ENCODE peak calls at places on chromosomes 12 and 14, in eight cellular contexts. One of them, this sample, is unnamed.

GRCh38 chr12:132641811-132642650 is 23.5 kb downstream of the P2RX2 start:
- DNase-seq in choroid plexus epithelial cell: no peak
- DNase-seq in lower lobe of right lung: no peak
- DNase-seq in adipocyte: no peak
- DNase-seq in Karpas-422: no peak
- DNase-seq in WERI-Rb-1: no peak
- DNase-seq in ovary: no peak
- DNase-seq in adrenal gland: no peak
- DNase-seq in this sample: no peak

GRCh38 chr12:124915249-124916236 is 1.1 kb upstream of the UBC start:
- DNase-seq in adipocyte: peak
- DNase-seq in ovary: peak
- DNase-seq in adrenal gland: no peak
- DNase-seq in WERI-Rb-1: no peak
- DNase-seq in choroid plexus epithelial cell: peak
- DNase-seq in lower lobe of right lung: peak
- DNase-seq in Karpas-422: peak
- DNase-seq in this sample: peak

GRCh38 chr12:18084080-18084479 is 5.9 kb downstream of the RERGL start:
- DNase-seq in WERI-Rb-1: no peak
- DNase-seq in adipocyte: no peak
- DNase-seq in Karpas-422: no peak
- DNase-seq in lower lobe of right lung: no peak
- DNase-seq in choroid plexus epithelial cell: no peak
- DNase-seq in adrenal gland: no peak
- DNase-seq in ovary: no peak
- DNase-seq in this sample: no peak

GRCh38 chr12:18706798-18707197 is 31.0 kb downstream of the PLCZ1 start:
- DNase-seq in WERI-Rb-1: no peak
- DNase-seq in lower lobe of right lung: no peak
- DNase-seq in adrenal gland: no peak
- DNase-seq in ovary: no peak
- DNase-seq in adipocyte: no peak
- DNase-seq in choroid plexus epithelial cell: no peak
- DNase-seq in Karpas-422: no peak
- DNase-seq in this sample: no peak

GRCh38 chr14:56116128-56116900 is 1.9 kb upstream of the PELI2 start:
- DNase-seq in WERI-Rb-1: no peak
- DNase-seq in Karpas-422: no peak
- DNase-seq in adrenal gland: no peak
- DNase-seq in lower lobe of right lung: no peak
- DNase-seq in ovary: no peak
- DNase-seq in choroid plexus epithelial cell: no peak
- DNase-seq in adipocyte: no peak
- DNase-seq in this sample: no peak

GRCh38 chr14:57066887-57067513 is 201.7 kb downstream of the EXOC5 start:
- DNase-seq in choroid plexus epithelial cell: peak
- DNase-seq in ovary: peak
- DNase-seq in Karpas-422: peak
- DNase-seq in adipocyte: peak
- DNase-seq in WERI-Rb-1: peak
- DNase-seq in lower lobe of right lung: peak
- DNase-seq in adrenal gland: no peak
- DNase-seq in this sample: no peak

GRCh38 chr12:122460641-122461040 is 38.2 kb upstream of the CLIP1 start:
- DNase-seq in adrenal gland: no peak
- DNase-seq in Karpas-422: no peak
- DNase-seq in ovary: no peak
- DNase-seq in WERI-Rb-1: no peak
- DNase-seq in adipocyte: no peak
- DNase-seq in choroid plexus epithelial cell: no peak
- DNase-seq in lower lobe of right lung: no peak
- DNase-seq in this sample: no peak

GRCh38 chr12:50764116-50764860 is 387 bp downstream of the ATF1 start:
- DNase-seq in adrenal gland: peak
- DNase-seq in choroid plexus epithelial cell: peak
- DNase-seq in ovary: peak
- DNase-seq in lower lobe of right lung: peak
- DNase-seq in adipocyte: peak
- DNase-seq in Karpas-422: no peak
- DNase-seq in WERI-Rb-1: peak
- DNase-seq in this sample: peak

GRCh38 chr14:95918466-95918865 is 41.8 kb downstream of the TUNAR start:
- DNase-seq in WERI-Rb-1: peak
- DNase-seq in adipocyte: no peak
- DNase-seq in ovary: no peak
- DNase-seq in lower lobe of right lung: no peak
- DNase-seq in adrenal gland: no peak
- DNase-seq in Karpas-422: no peak
- DNase-seq in choroid plexus epithelial cell: no peak
- DNase-seq in this sample: no peak

GRCh38 chr12:101174576-101174975 is 35.5 kb downstream of the SLC5A8 start:
- DNase-seq in adipocyte: no peak
- DNase-seq in WERI-Rb-1: no peak
- DNase-seq in Karpas-422: no peak
- DNase-seq in adrenal gland: no peak
- DNase-seq in ovary: no peak
- DNase-seq in lower lobe of right lung: no peak
- DNase-seq in choroid plexus epithelial cell: no peak
- DNase-seq in this sample: no peak

GRCh38 chr14:57930241-57930975 is 64.5 kb upstream of the SLC35F4 start:
- DNase-seq in adrenal gland: no peak
- DNase-seq in adipocyte: no peak
- DNase-seq in ovary: no peak
- DNase-seq in Karpas-422: no peak
- DNase-seq in WERI-Rb-1: no peak
- DNase-seq in choroid plexus epithelial cell: no peak
- DNase-seq in lower lobe of right lung: no peak
- DNase-seq in this sample: no peak

GRCh38 chr14:53032161-53032803 is 81.4 kb upstream of the FERMT2 start:
- DNase-seq in choroid plexus epithelial cell: peak
- DNase-seq in lower lobe of right lung: no peak
- DNase-seq in Karpas-422: no peak
- DNase-seq in adipocyte: peak
- DNase-seq in adrenal gland: peak
- DNase-seq in ovary: no peak
- DNase-seq in WERI-Rb-1: no peak
- DNase-seq in this sample: no peak

GRCh38 chr12:2639020-2639298 is 155.8 kb upstream of the FKBP4 start:
- DNase-seq in ovary: no peak
- DNase-seq in lower lobe of right lung: no peak
- DNase-seq in choroid plexus epithelial cell: no peak
- DNase-seq in adipocyte: no peak
- DNase-seq in WERI-Rb-1: no peak
- DNase-seq in adrenal gland: no peak
- DNase-seq in Karpas-422: no peak
- DNase-seq in this sample: no peak

GRCh38 chr14:101495827-101496778 is 65.2 kb upstream of the DIO3 start:
- DNase-seq in adrenal gland: peak
- DNase-seq in lower lobe of right lung: peak
- DNase-seq in WERI-Rb-1: peak
- DNase-seq in Karpas-422: no peak
- DNase-seq in choroid plexus epithelial cell: no peak
- DNase-seq in ovary: peak
- DNase-seq in adipocyte: no peak
- DNase-seq in this sample: no peak

GRCh38 chr12:121483950-121484349 is 84.0 kb downstream of the RNF34 start:
- DNase-seq in WERI-Rb-1: no peak
- DNase-seq in adrenal gland: no peak
- DNase-seq in choroid plexus epithelial cell: no peak
- DNase-seq in adipocyte: no peak
- DNase-seq in ovary: no peak
- DNase-seq in Karpas-422: no peak
- DNase-seq in lower lobe of right lung: no peak
- DNase-seq in this sample: no peak

GRCh38 chr12:19675361-19675760 is 236.1 kb downstream of the AEBP2 start:
- DNase-seq in lower lobe of right lung: no peak
- DNase-seq in adrenal gland: no peak
- DNase-seq in adipocyte: no peak
- DNase-seq in Karpas-422: no peak
- DNase-seq in WERI-Rb-1: no peak
- DNase-seq in choroid plexus epithelial cell: no peak
- DNase-seq in ovary: no peak
- DNase-seq in this sample: no peak

GRCh38 chr12:117084405-117085317 is 14.6 kb downstream of the TESC start:
- DNase-seq in lower lobe of right lung: peak
- DNase-seq in WERI-Rb-1: no peak
- DNase-seq in ovary: peak
- DNase-seq in adrenal gland: no peak
- DNase-seq in Karpas-422: no peak
- DNase-seq in adipocyte: no peak
- DNase-seq in choroid plexus epithelial cell: no peak
- DNase-seq in this sample: no peak

GRCh38 chr12:110857528-110857927 is 10.7 kb downstream of the CCDC63 start:
- DNase-seq in lower lobe of right lung: no peak
- DNase-seq in adrenal gland: no peak
- DNase-seq in ovary: no peak
- DNase-seq in WERI-Rb-1: no peak
- DNase-seq in choroid plexus epithelial cell: no peak
- DNase-seq in Karpas-422: no peak
- DNase-seq in adipocyte: no peak
- DNase-seq in this sample: no peak

GRCh38 chr12:131056626-131057025 is 102.9 kb downstream of the ADGRD1 start:
- DNase-seq in choroid plexus epithelial cell: no peak
- DNase-seq in WERI-Rb-1: no peak
- DNase-seq in adipocyte: no peak
- DNase-seq in ovary: no peak
- DNase-seq in lower lobe of right lung: no peak
- DNase-seq in Karpas-422: no peak
- DNase-seq in adrenal gland: no peak
- DNase-seq in this sample: peak

GRCh38 chr12:70272510-70272909 is 29.3 kb downstream of the CNOT2 start:
- DNase-seq in Karpas-422: no peak
- DNase-seq in ovary: no peak
- DNase-seq in adrenal gland: no peak
- DNase-seq in choroid plexus epithelial cell: no peak
- DNase-seq in WERI-Rb-1: no peak
- DNase-seq in lower lobe of right lung: no peak
- DNase-seq in adipocyte: no peak
- DNase-seq in this sample: no peak
- H3K4me3 ChIP-seq in Karpas-422: no peak
- H3K4me3 ChIP-seq in ovary: no peak
- H3K4me3 ChIP-seq in adrenal gland: no peak
- H3K4me3 ChIP-seq in choroid plexus epithelial cell: no peak
- H3K4me3 ChIP-seq in WERI-Rb-1: no peak
- H3K4me3 ChIP-seq in lower lobe of right lung: no peak
- H3K4me3 ChIP-seq in adipocyte: no peak
- H3K4me3 ChIP-seq in this sample: no peak

GRCh38 chr14:85934123-85934885 is 404.4 kb downstream of the FLRT2 start:
- DNase-seq in ovary: peak
- DNase-seq in Karpas-422: peak
- DNase-seq in lower lobe of right lung: peak
- DNase-seq in adipocyte: peak
- DNase-seq in WERI-Rb-1: no peak
- DNase-seq in choroid plexus epithelial cell: peak
- DNase-seq in adrenal gland: no peak
- DNase-seq in this sample: no peak
- H3K4me3 ChIP-seq in ovary: peak
- H3K4me3 ChIP-seq in Karpas-422: peak
- H3K4me3 ChIP-seq in lower lobe of right lung: peak
- H3K4me3 ChIP-seq in adipocyte: peak
- H3K4me3 ChIP-seq in WERI-Rb-1: no peak
- H3K4me3 ChIP-seq in choroid plexus epithelial cell: peak
- H3K4me3 ChIP-seq in adrenal gland: peak
- H3K4me3 ChIP-seq in this sample: peak

GRCh38 chr12:5203274-5203673 is 159.6 kb downstream of the KCNA5 start:
- DNase-seq in ovary: no peak
- DNase-seq in choroid plexus epithelial cell: no peak
- DNase-seq in WERI-Rb-1: no peak
- DNase-seq in adrenal gland: no peak
- DNase-seq in adipocyte: no peak
- DNase-seq in Karpas-422: no peak
- DNase-seq in lower lobe of right lung: no peak
- DNase-seq in this sample: no peak

GRCh38 chr12:5201554-5202243 is 158.0 kb downstream of the KCNA5 start:
- DNase-seq in WERI-Rb-1: peak
- DNase-seq in adrenal gland: peak
- DNase-seq in Karpas-422: no peak
- DNase-seq in ovary: no peak
- DNase-seq in choroid plexus epithelial cell: no peak
- DNase-seq in adipocyte: no peak
- DNase-seq in lower lobe of right lung: no peak
- DNase-seq in this sample: no peak

GRCh38 chr12:5197127-5197526 is 153.4 kb downstream of the KCNA5 start:
- DNase-seq in WERI-Rb-1: no peak
- DNase-seq in adrenal gland: no peak
- DNase-seq in choroid plexus epithelial cell: peak
- DNase-seq in ovary: no peak
- DNase-seq in Karpas-422: no peak
- DNase-seq in adipocyte: no peak
- DNase-seq in lower lobe of right lung: no peak
- DNase-seq in this sample: no peak

GRCh38 chr12:5204271-5204670 is 160.6 kb downstream of the KCNA5 start:
- DNase-seq in lower lobe of right lung: no peak
- DNase-seq in ovary: no peak
- DNase-seq in Karpas-422: no peak
- DNase-seq in choroid plexus epithelial cell: no peak
- DNase-seq in adipocyte: no peak
- DNase-seq in WERI-Rb-1: peak
- DNase-seq in adrenal gland: no peak
- DNase-seq in this sample: no peak

DNA sequence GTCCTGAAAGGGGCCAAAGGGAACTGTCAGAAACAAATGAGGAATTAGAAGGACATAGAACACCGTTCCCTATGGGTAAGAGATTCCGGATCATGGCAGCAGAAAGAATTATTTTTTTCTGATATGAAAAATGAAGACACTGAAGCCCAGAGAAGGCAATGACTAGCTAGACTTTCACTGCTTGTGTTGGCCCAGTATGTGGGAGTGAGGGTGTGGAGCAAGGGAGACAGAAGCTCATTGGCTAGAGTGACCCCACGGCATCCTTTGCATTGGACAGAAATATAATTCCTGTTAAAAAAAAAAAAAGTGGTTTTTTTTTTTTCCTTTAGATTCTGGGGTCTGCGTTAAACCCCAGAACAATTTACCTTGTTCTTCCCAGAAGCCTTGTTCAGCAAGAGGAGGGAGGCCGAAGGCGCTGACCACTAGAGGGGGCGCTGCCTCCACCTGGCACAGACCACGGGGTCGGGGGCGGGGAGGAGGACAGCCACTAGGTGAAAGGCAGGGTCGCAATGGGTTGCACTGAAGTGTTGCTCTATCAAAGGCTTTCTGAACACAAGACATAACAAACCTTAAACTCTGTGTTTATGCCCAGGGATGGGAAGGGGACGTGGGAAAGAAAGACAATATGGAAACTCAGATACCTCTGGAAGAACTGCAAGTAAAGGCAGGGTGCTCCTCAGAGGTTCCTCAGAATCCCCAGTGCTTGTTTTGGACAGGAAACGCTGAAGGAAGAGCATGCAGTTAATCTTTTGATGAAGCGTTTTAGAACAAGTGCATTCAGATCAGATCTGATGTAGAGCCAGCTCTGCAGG is 156.8 kb downstream of the KCNA5 start:
- DNase-seq in lower lobe of right lung: peak
- DNase-seq in adrenal gland: peak
- DNase-seq in WERI-Rb-1: peak
- DNase-seq in Karpas-422: peak
- DNase-seq in choroid plexus epithelial cell: peak
- DNase-seq in adipocyte: peak
- DNase-seq in ovary: no peak
- DNase-seq in this sample: peak
- H3K4me3 ChIP-seq in lower lobe of right lung: no peak
- H3K4me3 ChIP-seq in adrenal gland: no peak
- H3K4me3 ChIP-seq in WERI-Rb-1: no peak
- H3K4me3 ChIP-seq in Karpas-422: no peak
- H3K4me3 ChIP-seq in choroid plexus epithelial cell: no peak
- H3K4me3 ChIP-seq in adipocyte: no peak
- H3K4me3 ChIP-seq in ovary: no peak
- H3K4me3 ChIP-seq in this sample: no peak

GRCh38 chr12:81079280-81080076 is 1.6 kb downstream of the ACSS3 start:
- DNase-seq in Karpas-422: no peak
- DNase-seq in adipocyte: no peak
- DNase-seq in ovary: no peak
- DNase-seq in WERI-Rb-1: no peak
- DNase-seq in choroid plexus epithelial cell: peak
- DNase-seq in lower lobe of right lung: no peak
- DNase-seq in adrenal gland: no peak
- DNase-seq in this sample: no peak
- H3K4me3 ChIP-seq in Karpas-422: no peak
- H3K4me3 ChIP-seq in adipocyte: peak
- H3K4me3 ChIP-seq in ovary: peak
- H3K4me3 ChIP-seq in WERI-Rb-1: no peak
- H3K4me3 ChIP-seq in choroid plexus epithelial cell: peak
- H3K4me3 ChIP-seq in lower lobe of right lung: peak
- H3K4me3 ChIP-seq in adrenal gland: peak
- H3K4me3 ChIP-seq in this sample: peak

This sample was measured in psoas muscle.